ENCODE peak calls at places on chromosomes 5 and 9, in four cellular contexts. X, S, R and Q are unnamed samples.

GRCh38 chr5:151647320-151647861 is 39.3 kb downstream of the SPARC start:
- DNase-seq in R (no peak), X (no peak), S (no peak), Q (no peak)

GRCh38 chr5:6585939-6586646 is 46.8 kb downstream of the NSUN2 start:
- DNase-seq in X (no peak), R (no peak), S (no peak), Q (no peak)

GRCh38 chr9:135104761-135105160 is 17.3 kb downstream of the OLFM1 start:
- DNase-seq in R (no peak), X (no peak), S (no peak), Q (no peak)

GRCh38 chr9:124263800-124264426 is 6.2 kb downstream of the NEK6 start:
- DNase-seq in R (no peak), X (no peak), S (peak), Q (no peak)

GRCh38 chr5:32206799-32207634 is 32.9 kb upstream of the GOLPH3 start:
- DNase-seq in R (no peak), S (no peak), X (no peak), Q (no peak)

GRCh38 chr9:124786881-124787573 is 10.1 kb downstream of the OLFML2A start:
- DNase-seq in S (no peak), X (no peak), R (no peak), Q (no peak)

GRCh38 chr9:4155224-4156026 is 144.4 kb downstream of the GLIS3 start:
- DNase-seq in R (no peak), S (no peak), X (no peak), Q (no peak)

GRCh38 chr5:72109625-72110024 is 2.4 kb downstream of the MAP1B start:
- DNase-seq in S (no peak), X (peak), R (no peak), Q (no peak)

GRCh38 chr9:70061776-70062175 is 18.1 kb downstream of the MAMDC2 start:
- DNase-seq in X (no peak), S (no peak), R (no peak), Q (no peak)

GRCh38 chr5:16304846-16305245 is 125.3 kb upstream of the MARCHF11 start:
- DNase-seq in S (no peak), R (no peak), X (no peak), Q (no peak)

GRCh38 chr5:128924299-128924698 is 41.0 kb upstream of the SLC27A6 start:
- DNase-seq in S (no peak), X (no peak), R (no peak), Q (no peak)

GRCh38 chr9:132409828-132410528 is at the start of gene CFAP77:
- DNase-seq in R (peak), S (peak), X (peak), Q (no peak)

GRCh38 chr9:37769995-37770394 is 14.9 kb downstream of the EXOSC3 start:
- DNase-seq in R (no peak), X (no peak), S (no peak), Q (no peak)

GRCh38 chr9:78097541-78097940 is 65.9 kb upstream of the GNAQ start:
- DNase-seq in S (no peak), R (no peak), X (no peak), Q (no peak)

GRCh38 chr5:17277907-17278306 is 60.5 kb downstream of the BASP1 start:
- DNase-seq in X (no peak), S (no peak), R (no peak), Q (no peak)

GRCh38 chr5:172004824-172005237 is 1.6 kb downstream of the FBXW11 start:
- DNase-seq in R (no peak), S (no peak), X (no peak), Q (no peak)

GRCh38 chr9:126436545-126437269 is 110.1 kb downstream of the MVB12B start:
- DNase-seq in X (no peak), S (no peak), R (no peak), Q (no peak)

GRCh38 chr9:129145841-129146292 is 32.2 kb downstream of the IER5L start:
- DNase-seq in S (peak), X (no peak), R (no peak), Q (peak)

GRCh38 chr5:78648359-78649219 is at the start of gene LHFPL2:
- DNase-seq in S (no peak), R (peak), X (peak), Q (peak)

GRCh38 chr9:109064963-109065701 is 51.8 kb upstream of the CTNNAL1 start:
- DNase-seq in R (no peak), X (peak), S (no peak), Q (no peak)

GRCh38 chr5:178308541-178309092 is 76.0 kb upstream of the PHYKPL start:
- DNase-seq in R (no peak), S (no peak), X (no peak), Q (no peak)

GRCh38 chr5:142749321-142749720 is 20.9 kb upstream of the ARHGAP26 start:
- DNase-seq in S (no peak), R (no peak), X (no peak), Q (no peak)

GRCh38 chr9:120965344-120966004 is 38.9 kb upstream of the TRAF1 start:
- DNase-seq in R (no peak), X (no peak), S (no peak), Q (no peak)

GRCh38 chr5:22496666-22497065 is 356.5 kb downstream of the CDH12 start:
- DNase-seq in R (no peak), S (no peak), X (no peak), Q (no peak)

GRCh38 chr5:1464096-1464446 is 18.8 kb upstream of the SLC6A3 start:
- DNase-seq in X (no peak), R (no peak), S (no peak), Q (no peak)

GRCh38 chr9:21334603-21334968 is 618 bp downstream of the KLHL9 start:
- DNase-seq in S (peak), R (no peak), X (no peak), Q (no peak)

GRCh38 chr9:38622083-38622674 is 1.8 kb upstream of the ANKRD18A start:
- DNase-seq in S (peak), X (peak), R (no peak), Q (no peak)

GRCh38 chr5:34584165-34584564 is 72.0 kb upstream of the RAI14 start:
- DNase-seq in X (no peak), R (no peak), S (no peak), Q (no peak)

GRCh38 chr9:83280259-83280658 is 217.3 kb upstream of the RASEF start:
- DNase-seq in X (no peak), R (no peak), S (no peak), Q (no peak)

GRCh38 chr9:105281926-105282325 is 37.5 kb downstream of the SLC44A1 start:
- DNase-seq in S (no peak), X (no peak), R (no peak), Q (no peak)

GRCh38 chr5:91420879-91421278 is 37.8 kb upstream of the ARRDC3 start:
- DNase-seq in R (no peak), X (no peak), S (no peak), Q (no peak)

GRCh38 chr5:76669245-76669644 is 46.0 kb upstream of the F2RL2 start:
- DNase-seq in R (no peak), X (no peak), S (no peak), Q (no peak)

GRCh38 chr5:40089269-40089668 is 590.4 kb upstream of the PTGER4 start:
- DNase-seq in S (no peak), X (no peak), R (no peak), Q (no peak)

GRCh38 chr9:110308504-110309109 is 29.1 kb downstream of the TXNDC8 start:
- DNase-seq in R (no peak), X (no peak), S (peak), Q (no peak)

GRCh38 chr5:120532835-120533234 is 68.7 kb downstream of the PRR16 start:
- DNase-seq in R (no peak), S (no peak), X (peak), Q (no peak)
- TF ChIP-seq RNF2 in R (no peak), S (no peak), X (no peak), Q (no peak)

DNA sequence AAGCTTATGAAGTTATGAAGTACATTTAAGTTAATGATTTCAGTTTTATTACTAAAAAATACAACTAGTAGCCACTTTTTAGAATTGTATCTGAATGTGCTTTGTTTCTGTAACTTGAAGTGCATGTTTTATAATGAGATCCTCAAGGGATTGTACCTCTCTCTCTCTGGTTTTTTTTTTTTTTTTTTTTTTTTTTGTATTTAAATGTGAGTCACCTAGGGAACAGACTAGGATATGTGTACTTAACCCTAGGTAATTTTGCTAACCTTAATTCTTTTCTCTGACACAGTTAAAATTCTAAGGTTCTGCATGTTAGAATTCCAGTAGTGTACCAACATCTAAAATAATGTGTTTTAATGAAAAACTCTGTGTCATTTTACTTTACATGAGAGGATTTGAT is 59.5 kb downstream of the CDC42SE2 start:
- DNase-seq in R (no peak), S (no peak), X (no peak), Q (no peak)
- H3K27ac ChIP-seq in R (no peak), S (no peak), X (no peak), Q (no peak)

GRCh38 chr9:99822096-99822595 is 461 bp downstream of the NR4A3 start:
- DNase-seq in R (peak), S (no peak), X (peak), Q (peak)
- TF ChIP-seq RNF2 in R (no peak), S (no peak), X (no peak), Q (no peak)

GRCh38 chr5:173775692-173776135 is 112.4 kb upstream of the CPEB4 start:
- DNase-seq in X (no peak), S (no peak), R (no peak), Q (no peak)

GRCh38 chr5:173777669-173778068 is 110.5 kb upstream of the CPEB4 start:
- DNase-seq in R (no peak), X (no peak), S (no peak), Q (no peak)

GRCh38 chr5:173778152-173778782 is 109.9 kb upstream of the CPEB4 start:
- DNase-seq in X (no peak), R (no peak), S (no peak), Q (no peak)

GRCh38 chr5:173778784-173779304 is 109.3 kb upstream of the CPEB4 start:
- DNase-seq in R (peak), X (no peak), S (no peak), Q (no peak)

DNA sequence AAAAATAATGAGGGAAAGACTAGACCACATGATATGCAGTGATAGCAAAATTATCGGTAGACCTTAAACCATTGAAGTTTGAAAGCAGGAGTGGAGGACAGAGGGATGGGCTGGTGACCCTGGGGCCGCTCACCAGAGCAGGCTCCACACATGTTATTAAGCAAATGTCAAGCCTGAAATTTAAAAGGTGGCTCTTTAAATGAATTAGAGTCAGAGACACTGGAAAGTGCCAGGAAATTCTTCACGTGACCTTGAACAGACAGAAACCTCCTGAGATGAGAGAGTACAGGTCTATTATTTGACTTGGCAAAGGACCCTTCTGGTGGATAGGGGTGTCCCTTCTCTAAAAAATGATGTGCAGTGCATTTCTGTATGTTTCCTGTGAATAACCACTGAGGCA is 111.0 kb upstream of the CPEB4 start:
- DNase-seq in R (no peak), S (no peak), X (no peak), Q (no peak)
- H3K27ac ChIP-seq in R (no peak), S (no peak), X (peak), Q (no peak)

GRCh38 chr5:153151558-153151957 is 338.9 kb upstream of the GRIA1 start:
- DNase-seq in X (no peak), R (no peak), S (no peak), Q (no peak)

GRCh38 chr5:153147891-153148623 is 342.4 kb upstream of the GRIA1 start:
- DNase-seq in R (no peak), S (peak), X (no peak), Q (no peak)

GRCh38 chr5:153153086-153153485 is 337.4 kb upstream of the GRIA1 start:
- DNase-seq in X (no peak), S (no peak), R (no peak), Q (no peak)

GRCh38 chr5:153148624-153148976 is 341.9 kb upstream of the GRIA1 start:
- DNase-seq in S (no peak), X (no peak), R (no peak), Q (no peak)
- TF ChIP-seq RNF2 in S (no peak), X (no peak), R (no peak), Q (no peak)

DNA sequence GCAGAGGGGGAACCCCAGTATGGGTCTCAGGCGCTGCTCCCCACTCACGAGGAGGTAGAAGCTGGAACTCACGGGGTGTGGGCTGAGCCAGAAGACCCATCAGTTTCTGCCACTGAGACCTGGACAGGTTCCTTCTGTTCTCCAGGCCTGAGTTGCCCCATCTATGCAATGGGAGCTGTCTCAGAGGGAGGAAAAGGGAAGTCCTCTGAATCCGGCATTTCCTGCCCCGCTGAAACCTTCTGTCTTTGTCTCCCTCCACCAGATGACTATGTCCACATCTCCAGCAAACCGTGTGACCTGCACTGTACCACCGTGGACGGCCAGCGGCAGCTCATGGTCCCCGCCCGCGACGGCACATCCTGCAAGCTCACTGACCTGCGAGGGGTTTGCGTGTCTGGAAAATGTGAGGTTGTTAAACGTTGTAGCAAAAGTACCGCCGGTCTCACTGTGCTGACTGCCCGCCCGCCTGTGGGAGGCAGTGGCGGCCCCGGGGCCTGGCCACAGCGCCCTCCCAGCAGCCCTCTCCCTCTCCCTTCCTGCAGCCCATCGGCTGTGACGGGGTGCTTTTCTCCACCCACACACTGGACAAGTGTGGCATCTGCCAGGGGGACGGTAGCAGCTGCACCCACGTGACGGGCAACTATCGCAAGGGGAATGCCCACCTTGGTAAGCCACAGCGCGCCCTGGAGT is 6.0 kb downstream of the ADAMTSL2 start:
- DNase-seq in X (no peak), S (no peak), R (peak), Q (no peak)
- H3K27ac ChIP-seq in X (no peak), S (no peak), R (no peak), Q (no peak)